ENCODE peak calls at places on chromosomes 13 and 19, in four cellular contexts. W is activated naive CD4-positive, alpha-beta T cell treated with anti-CD3 and anti-CD28 coated beads, Interleukin-2, amount 50 U/mL, for 16 hours; V is endothelial cell; F is stimulated activated CD4-positive, alpha-beta T cell treated with anti-CD3 and anti-CD28 coated beads, Interleukin-12 subunit alpha, Interleukin-12 subunit beta, amount 100 ng/mL, for 4 hours. K is an unnamed sample.

GRCh38 chr13:74560325-74560724 is 426.1 kb upstream of the KLF12 start:
- DNase-seq in W (no peak), V (no peak), F (no peak), K (no peak)

GRCh38 chr19:41357746-41358145 is 4.0 kb upstream of the TGFB1 start:
- DNase-seq in W (no peak), V (no peak), F (no peak), K (no peak)

GRCh38 chr19:18620311-18620710 is 7.6 kb downstream of the TMEM59L start:
- DNase-seq in W (no peak), V (no peak), F (no peak), K (no peak)

GRCh38 chr13:22740264-22740663 is 440.5 kb upstream of the SGCG start:
- DNase-seq in W (no peak), V (peak), F (no peak), K (peak)

GRCh38 chr13:27977476-27978300 is 8.6 kb upstream of the CDX2 start:
- DNase-seq in W (no peak), V (no peak), F (no peak), K (no peak)

GRCh38 chr13:24651718-24652345 is 28.4 kb upstream of the ATP12A start:
- DNase-seq in W (no peak), V (no peak), F (no peak), K (no peak)

GRCh38 chr13:27425918-27426630 is 1.7 kb downstream of the GTF3A start:
- DNase-seq in W (peak), V (peak), F (peak), K (peak)

GRCh38 chr13:63304497-63304896 is 1888.8 kb upstream of the PCDH20 start:
- DNase-seq in W (no peak), V (no peak), F (no peak), K (no peak)

GRCh38 chr19:5057860-5058259 is 88.9 kb downstream of the KDM4B start:
- DNase-seq in W (no peak), V (no peak), F (no peak), K (peak)

GRCh38 chr13:113729329-113730019 is 29.6 kb upstream of the TMEM255B start:
- DNase-seq in W (no peak), V (no peak), F (no peak), K (no peak)

GRCh38 chr13:103525530-103525929 is 459.3 kb upstream of the SLC10A2 start:
- DNase-seq in W (no peak), V (no peak), F (no peak), K (peak)

GRCh38 chr19:29528350-29528945 is 2.7 kb downstream of the VSTM2B start:
- DNase-seq in W (peak), V (peak), F (peak), K (peak)

GRCh38 chr19:11598746-11599145 is 1.5 kb downstream of the ZNF627 start:
- DNase-seq in W (no peak), V (no peak), F (no peak), K (no peak)

GRCh38 chr13:102569488-102569887 is 27.3 kb upstream of the TPP2 start:
- DNase-seq in W (no peak), V (no peak), F (no peak), K (no peak)

GRCh38 chr13:80173224-80173623 is 167.7 kb downstream of the SPRY2 start:
- DNase-seq in W (no peak), V (no peak), F (no peak), K (no peak)

GRCh38 chr19:4057913-4058695 is 8.6 kb downstream of the ZBTB7A start:
- DNase-seq in W (peak), V (no peak), F (peak), K (no peak)

GRCh38 chr13:73993661-73994060 is 140.5 kb downstream of the KLF12 start:
- DNase-seq in W (no peak), V (no peak), F (no peak), K (peak)

GRCh38 chr13:112066624-112067004 is 335 bp upstream of the SOX1 start:
- DNase-seq in W (peak), V (peak), F (peak), K (peak)

GRCh38 chr13:70835349-70835748 is 727.1 kb upstream of the KLHL1 start:
- DNase-seq in W (no peak), V (no peak), F (no peak), K (no peak)

GRCh38 chr13:111857336-111857735 is 209.6 kb upstream of the SOX1 start:
- DNase-seq in W (no peak), V (no peak), F (no peak), K (no peak)

GRCh38 chr19:45553464-45553863 is 31.1 kb downstream of the OPA3 start:
- DNase-seq in W (no peak), V (peak), F (no peak), K (no peak)

GRCh38 chr13:35699805-35700204 is 223.3 kb upstream of the MAB21L1 start:
- DNase-seq in W (no peak), V (no peak), F (no peak), K (no peak)

GRCh38 chr13:33730147-33730546 is 87.8 kb upstream of the RFC3 start:
- DNase-seq in W (no peak), V (no peak), F (no peak), K (no peak)

GRCh38 chr19:21256722-21257121 is 72.5 kb downstream of the ZNF708 start:
- DNase-seq in W (no peak), V (no peak), F (no peak), K (no peak)

GRCh38 chr13:61156753-61157152 is 258.9 kb downstream of the PCDH20 start:
- DNase-seq in W (no peak), V (no peak), F (no peak), K (no peak)

GRCh38 chr19:7978196-7978825 is 27.1 kb downstream of the ELAVL1 start:
- DNase-seq in W (no peak), V (no peak), F (no peak), K (no peak)

GRCh38 chr13:99587893-99588606 is 86.8 kb downstream of the TM9SF2 start:
- DNase-seq in W (no peak), V (no peak), F (no peak), K (no peak)

GRCh38 chr13:53045110-53045509 is 16.5 kb downstream of the OLFM4 start:
- DNase-seq in W (no peak), V (no peak), F (no peak), K (peak)

GRCh38 chr13:75806101-75806500 is 170.0 kb downstream of the LMO7 start:
- DNase-seq in W (no peak), V (no peak), F (no peak), K (no peak)

GRCh38 chr19:29083863-29084262 is 129.1 kb downstream of the UQCRFS1 start:
- DNase-seq in W (no peak), V (no peak), F (no peak), K (no peak)

GRCh38 chr19:41480336-41480735 is 37.4 kb downstream of the ERICH4 start:
- DNase-seq in W (no peak), V (no peak), F (no peak), K (no peak)

GRCh38 chr19:10871711-10872550 is 578 bp downstream of the CARM1 start:
- DNase-seq in W (peak), V (peak), F (peak), K (no peak)

GRCh38 chr19:35089554-35089953 is 26.1 kb upstream of the FXYD3 start:
- DNase-seq in W (no peak), V (no peak), F (no peak), K (no peak)

GRCh38 chr13:26946675-26947342 is 186.2 kb upstream of the GPR12 start:
- DNase-seq in W (no peak), V (no peak), F (no peak), K (peak)

GRCh38 chr13:39132286-39132685 is 94.0 kb downstream of the NHLRC3 start:
- DNase-seq in W (no peak), V (no peak), F (no peak), K (no peak)